ENCODE peak calls at places on chromosome 7, in nine cellular contexts. U, Y, D, V, W, C, O, G and X are unnamed samples. For H3K36me3, the result is how much of the 10 kb centered on the place peaks cover.

GRCh38 chr7:69245646-69246045 is 352.6 kb upstream of the AUTS2 start:
- DNase-seq in O (no peak), Y (no peak), D (no peak), U (no peak), G (no peak), C (no peak), V (no peak), W (no peak), X (no peak)

GRCh38 chr7:33901847-33902246 is 3.5 kb upstream of the BMPER start:
- DNase-seq in G (no peak), C (no peak), V (no peak), O (no peak), U (no peak), W (no peak), D (no peak), Y (no peak), X (no peak)

GRCh38 chr7:81333004-81333403 is 414.2 kb upstream of the SEMA3C start:
- DNase-seq in V (peak), U (no peak), C (no peak), G (no peak), O (peak), Y (no peak), D (no peak), W (no peak), X (no peak)

GRCh38 chr7:11817111-11817710 is 14.8 kb downstream of the THSD7A start:
- DNase-seq in D (no peak), C (no peak), V (no peak), G (no peak), W (no peak), U (no peak), Y (no peak), O (no peak), X (no peak)

GRCh38 chr7:151717918-151718317 is 159.0 kb downstream of the PRKAG2 start:
- DNase-seq in W (no peak), O (no peak), G (no peak), Y (no peak), D (no peak), C (no peak), V (no peak), U (no peak), X (no peak)

GRCh38 chr7:113270790-113271189 is 152.4 kb upstream of the SMIM30 start:
- DNase-seq in C (no peak), W (no peak), U (no peak), Y (no peak), O (no peak), G (no peak), V (no peak), D (no peak), X (no peak)

GRCh38 chr7:101453617-101454016 is 90.9 kb downstream of the COL26A1 start:
- DNase-seq in O (no peak), Y (no peak), V (no peak), C (no peak), W (no peak), D (no peak), G (no peak), U (no peak), X (no peak)

GRCh38 chr7:85573346-85573745 is 386.5 kb upstream of the SEMA3D start:
- DNase-seq in D (no peak), C (no peak), U (no peak), W (no peak), V (no peak), G (no peak), O (no peak), Y (no peak), X (no peak)

GRCh38 chr7:78013368-78013767 is 214.8 kb downstream of the PHTF2 start:
- DNase-seq in C (no peak), W (no peak), Y (no peak), O (no peak), G (no peak), U (no peak), V (no peak), D (no peak), X (no peak)

GRCh38 chr7:128909605-128910568 is 622 bp downstream of the KCP start:
- DNase-seq in D (peak), O (peak), C (no peak), Y (peak), W (no peak), U (no peak), V (peak), G (no peak), X (no peak)

GRCh38 chr7:17523813-17524741 is 225.6 kb downstream of the AHR start:
- DNase-seq in W (no peak), Y (no peak), C (peak), U (no peak), O (peak), D (peak), G (no peak), V (peak), X (no peak)

GRCh38 chr7:2066251-2066919 is 166.4 kb downstream of the MAD1L1 start:
- DNase-seq in Y (no peak), C (no peak), O (no peak), U (no peak), V (no peak), W (no peak), D (no peak), G (no peak), X (no peak)

GRCh38 chr7:27459021-27459728 is 203.5 kb downstream of the HIBADH start:
- DNase-seq in V (no peak), G (no peak), W (no peak), D (peak), Y (no peak), O (no peak), C (no peak), U (no peak), X (no peak)

GRCh38 chr7:43637114-43637806 is 54.4 kb downstream of the STK17A start:
- DNase-seq in O (no peak), Y (no peak), G (no peak), D (no peak), C (no peak), V (peak), W (no peak), U (no peak), X (no peak)

GRCh38 chr7:1753563-1753867 is 83.4 kb downstream of the ELFN1 start:
- DNase-seq in D (no peak), V (no peak), Y (no peak), O (no peak), C (no peak), W (no peak), U (no peak), G (no peak), X (no peak)

GRCh38 chr7:66016131-66016461 is 34.1 kb upstream of the GUSB start:
- DNase-seq in W (no peak), D (no peak), O (no peak), U (no peak), G (no peak), Y (no peak), V (peak), C (no peak), X (no peak)

GRCh38 chr7:131210618-131211017 is 117.1 kb upstream of the MKLN1 start:
- DNase-seq in G (no peak), U (no peak), O (no peak), W (no peak), V (no peak), C (no peak), Y (no peak), D (no peak), X (no peak)

GRCh38 chr7:92944633-92945032 is 108.3 kb upstream of the CDK6 start:
- DNase-seq in U (no peak), Y (no peak), C (no peak), V (peak), W (no peak), O (no peak), G (no peak), D (no peak), X (no peak)

GRCh38 chr7:73728551-73728950 is 9.1 kb upstream of the STX1A start:
- DNase-seq in U (no peak), V (no peak), O (no peak), W (no peak), G (no peak), Y (no peak), C (no peak), D (no peak), X (no peak)

GRCh38 chr7:26237035-26237807 is 35.7 kb downstream of the CBX3 start:
- DNase-seq in C (no peak), U (no peak), O (no peak), Y (no peak), W (no peak), G (no peak), V (no peak), D (no peak), X (no peak)

GRCh38 chr7:20075992-20076813 is 141.0 kb downstream of the MACC1 start:
- DNase-seq in O (no peak), V (no peak), Y (no peak), C (no peak), U (no peak), D (no peak), W (no peak), G (no peak), X (no peak)

GRCh38 chr7:24381919-24382505 is 98.0 kb downstream of the NPY start:
- DNase-seq in D (no peak), U (no peak), Y (no peak), W (no peak), V (no peak), G (no peak), O (no peak), C (no peak), X (no peak)

GRCh38 chr7:22920664-22921063 is 93.3 kb downstream of the HYCC1 start:
- DNase-seq in D (no peak), G (no peak), W (no peak), V (no peak), Y (no peak), O (no peak), U (no peak), C (no peak), X (no peak)

GRCh38 chr7:108380527-108380926 is 75.7 kb downstream of the NRCAM start:
- DNase-seq in W (no peak), O (no peak), U (no peak), G (no peak), Y (no peak), D (no peak), C (no peak), V (no peak), X (no peak)

GRCh38 chr7:141073173-141073640 is 657 bp upstream of the TMEM178B start:
- DNase-seq in C (no peak), Y (no peak), V (peak), G (peak), D (no peak), O (peak), W (peak), U (peak), X (no peak)

GRCh38 chr7:141072548-141073172 is 1.2 kb upstream of the TMEM178B start:
- DNase-seq in U (peak), C (peak), V (peak), W (peak), D (no peak), Y (no peak), O (peak), G (peak), X (peak)

GRCh38 chr7:141071855-141072547 is 1.9 kb upstream of the TMEM178B start:
- DNase-seq in V (no peak), O (no peak), U (no peak), Y (no peak), C (no peak), W (no peak), D (no peak), G (no peak), X (no peak)

GRCh38 chr7:141073641-141074161 is at the start of gene TMEM178B:
- DNase-seq in O (no peak), W (no peak), V (no peak), C (no peak), Y (no peak), D (no peak), U (no peak), G (peak), X (no peak)

DNA sequence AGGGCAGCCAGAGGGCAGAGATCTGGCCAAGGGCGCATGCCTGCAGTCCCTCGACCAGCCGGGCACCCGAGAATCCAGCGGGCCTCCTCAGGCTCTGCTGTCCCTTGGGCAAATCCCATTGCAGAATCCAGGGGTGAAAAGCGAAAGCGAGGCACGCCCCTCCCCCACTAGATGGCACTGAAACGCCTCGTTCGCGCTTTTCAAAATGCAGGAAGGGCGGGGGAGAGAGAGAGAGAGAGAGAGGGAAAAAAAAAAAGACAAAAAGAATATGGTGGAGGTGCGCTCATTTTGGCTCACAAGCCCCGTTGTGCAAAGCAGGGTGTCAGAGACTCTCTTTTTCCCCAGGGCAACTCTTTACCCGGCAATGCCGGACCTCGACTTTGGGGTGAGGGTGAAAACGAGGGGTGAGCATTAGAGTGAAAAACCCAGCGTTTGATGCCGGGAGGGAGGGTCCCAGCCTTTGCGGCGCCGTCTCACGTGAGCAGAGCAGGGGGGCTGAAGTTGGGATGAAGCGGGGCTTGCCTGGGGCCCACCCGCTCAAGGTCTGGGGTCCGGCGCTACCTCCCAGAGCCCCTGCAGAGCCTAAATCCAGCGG is 2.5 kb upstream of the TMEM178B start:
- DNase-seq in V (no peak), C (no peak), U (peak), D (no peak), W (peak), Y (no peak), O (no peak), G (peak), X (no peak)
- H3K4me3 ChIP-seq in V (peak), C (peak), U (peak), D (peak), W (peak), Y (peak), O (peak), G (peak), X (peak)

GRCh38 chr7:47962262-47962661 is 14.0 kb upstream of the PKD1L1 start:
- DNase-seq in U (no peak), W (no peak), V (no peak), D (no peak), O (no peak), G (no peak), C (no peak), Y (no peak), X (no peak)
- H3K36me3 ChIP-seq in U (half or more), W (under half), V (under half), D (half or more), O (under half), G (half or more), C (under half), Y (half or more), X (half or more)

DNA sequence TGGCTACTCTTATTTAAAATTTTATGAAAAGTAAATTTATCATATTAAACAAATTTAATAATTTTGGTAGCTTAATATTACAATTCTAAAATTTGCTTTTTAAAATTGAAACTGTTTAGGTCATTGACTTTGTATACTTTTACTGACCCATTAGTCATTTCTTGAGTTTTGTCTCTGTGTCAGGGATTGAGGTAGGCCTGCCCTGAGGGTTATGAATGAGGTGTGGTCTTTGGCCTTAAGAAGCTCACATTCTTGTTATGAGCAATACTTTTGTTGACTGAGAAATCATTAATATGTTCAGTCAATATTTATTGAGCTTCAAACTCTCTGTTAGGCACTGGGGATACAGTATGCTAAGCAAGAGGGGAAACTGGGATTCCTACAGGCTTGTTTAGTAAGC is 47.0 kb upstream of the RPA3 start:
- DNase-seq in O (no peak), W (no peak), C (no peak), D (no peak), U (no peak), V (no peak), G (no peak), Y (no peak), X (no peak)
- H3K27ac ChIP-seq in O (no peak), W (no peak), C (no peak), D (no peak), U (no peak), V (no peak), G (no peak), Y (no peak), X (no peak)

GRCh38 chr7:99406557-99406956 is 1.8 kb downstream of the PDAP1 start:
- DNase-seq in D (no peak), G (no peak), Y (no peak), U (no peak), V (no peak), O (no peak), W (no peak), C (no peak), X (no peak)
- H3K4me3 ChIP-seq in D (no peak), G (no peak), Y (no peak), U (peak), V (no peak), O (no peak), W (peak), C (no peak), X (no peak)

GRCh38 chr7:48107926-48108472 is 18.9 kb downstream of the UPP1 start:
- DNase-seq in Y (no peak), C (no peak), W (no peak), D (no peak), U (no peak), G (no peak), O (no peak), V (no peak), X (no peak)
- H3K36me3 ChIP-seq in Y (half or more), C (under half), W (under half), D (under half), U (half or more), G (under half), O (under half), V (under half), X (under half)